ENCODE peak calls at places on chromosome 2, in four cellular contexts. Q is GM23338, G is tibial nerve, H is body of pancreas. K is an unnamed sample.

GRCh38 chr2:3768960-3769765 is 65.8 kb downstream of the DCDC2C start:
- DNase-seq in Q (no peak), G (no peak), H (no peak), K (no peak)

GRCh38 chr2:96506016-96506906 is 1.1 kb upstream of the NEURL3 start:
- DNase-seq in Q (no peak), G (no peak), H (no peak), K (no peak)

GRCh38 chr2:96325884-96326255 is 753 bp downstream of the ITPRIPL1 start:
- DNase-seq in Q (no peak), G (no peak), H (no peak), K (no peak)

GRCh38 chr2:237806334-237806733 is 7.8 kb downstream of the RBM44 start:
- DNase-seq in Q (no peak), G (no peak), H (no peak), K (no peak)

GRCh38 chr2:98763209-98763951 is 32.4 kb upstream of the MGAT4A start:
- DNase-seq in Q (no peak), G (no peak), H (no peak), K (no peak)

GRCh38 chr2:109277414-109277813 is 148.4 kb downstream of the SH3RF3 start:
- DNase-seq in Q (no peak), G (no peak), H (no peak), K (no peak)

GRCh38 chr2:26583381-26583911 is 57.7 kb downstream of the CIB4 start:
- DNase-seq in Q (no peak), G (no peak), H (no peak), K (no peak)

GRCh38 chr2:32963941-32964340 is 17.2 kb downstream of the LTBP1 start:
- DNase-seq in Q (no peak), G (no peak), H (no peak), K (no peak)

GRCh38 chr2:234606906-234607305 is 110.0 kb upstream of the ARL4C start:
- DNase-seq in Q (no peak), G (no peak), H (no peak), K (no peak)

GRCh38 chr2:167928434-167928833 is 319.0 kb downstream of the STK39 start:
- DNase-seq in Q (peak; percentile 45), G (no peak), H (no peak), K (no peak)

GRCh38 chr2:169716938-169717690 is 16.5 kb upstream of the KLHL23 start:
- DNase-seq in Q (no peak), G (no peak), H (no peak), K (no peak)

GRCh38 chr2:86747708-86748627 is 27.9 kb downstream of the RMND5A start:
- DNase-seq in Q (peak; percentile 81), G (no peak), H (no peak), K (no peak)

GRCh38 chr2:85838181-85838580 is 50.6 kb downstream of the ST3GAL5 start:
- DNase-seq in Q (peak; percentile 79), G (no peak), H (no peak), K (no peak)

GRCh38 chr2:215404357-215404719 is 31.5 kb downstream of the FN1 start:
- DNase-seq in Q (no peak), G (no peak), H (no peak), K (no peak)

GRCh38 chr2:152847067-152847466 is 128.6 kb downstream of the ARL6IP6 start:
- DNase-seq in Q (no peak), G (no peak), H (no peak), K (no peak)

GRCh38 chr2:29063056-29063455 is 11.3 kb downstream of the PCARE start:
- DNase-seq in Q (no peak), G (peak; percentile 21), H (peak; percentile 63), K (peak; percentile 48)

GRCh38 chr2:45696708-45697107 is 45.2 kb downstream of the PRKCE start:
- DNase-seq in Q (no peak), G (no peak), H (no peak), K (no peak)

GRCh38 chr2:130835766-130836015 is 1.0 kb upstream of the ARHGEF4 start:
- DNase-seq in Q (no peak), G (no peak), H (no peak), K (no peak)

GRCh38 chr2:215572341-215572848 is 136.5 kb upstream of the FN1 start:
- DNase-seq in Q (no peak), G (no peak), H (no peak), K (no peak)

GRCh38 chr2:72011791-72012190 is 135.9 kb downstream of the CYP26B1 start:
- DNase-seq in Q (no peak), G (no peak), H (no peak), K (no peak)

GRCh38 chr2:2333076-2333475 is 2.0 kb upstream of the MYT1L start:
- DNase-seq in Q (no peak), G (no peak), H (no peak), K (no peak)

GRCh38 chr2:85376291-85377065 is 21.9 kb downstream of the ELMOD3 start:
- DNase-seq in Q (no peak), G (no peak), H (no peak), K (no peak)

GRCh38 chr2:163834221-163834620 is 98.4 kb upstream of the FIGN start:
- DNase-seq in Q (no peak), G (no peak), H (no peak), K (no peak)

GRCh38 chr2:46446871-46447568 is 32.3 kb upstream of the TMEM247 start:
- DNase-seq in Q (no peak), G (no peak), H (no peak), K (no peak)

GRCh38 chr2:134167015-134167414 is 86.9 kb upstream of the MGAT5 start:
- DNase-seq in Q (no peak), G (no peak), H (no peak), K (no peak)

GRCh38 chr2:134170269-134170668 is 83.6 kb upstream of the MGAT5 start:
- DNase-seq in Q (no peak), G (no peak), H (no peak), K (no peak)

GRCh38 chr2:134169788-134170187 is 84.1 kb upstream of the MGAT5 start:
- DNase-seq in Q (no peak), G (no peak), H (no peak), K (no peak)

GRCh38 chr2:134173338-134174016 is 80.4 kb upstream of the MGAT5 start:
- DNase-seq in Q (no peak), G (no peak), H (no peak), K (peak; percentile 54)

DNA sequence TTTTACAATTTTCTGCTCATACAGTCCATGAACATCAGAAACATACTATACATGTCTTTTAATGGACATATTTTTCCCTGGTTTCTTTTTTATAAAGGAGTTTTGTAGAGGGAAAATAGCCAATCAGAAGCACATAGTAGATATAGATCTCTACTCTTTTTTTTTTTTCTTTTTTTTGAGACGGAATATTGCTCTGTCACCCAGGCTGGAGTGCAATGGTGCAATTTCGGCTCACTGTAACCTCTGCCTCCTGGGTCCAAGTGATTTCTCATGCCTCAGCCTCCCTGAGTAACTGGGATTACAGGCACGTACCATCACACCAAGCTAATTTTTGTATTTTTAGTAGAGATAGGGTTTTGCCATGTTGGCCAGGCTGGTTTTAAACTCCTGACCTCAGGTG is 83.2 kb upstream of the MGAT5 start:
- DNase-seq in Q (no peak), G (no peak), H (no peak), K (no peak)
- H3K4me1 ChIP-seq in Q (peaks cover 15% of the 10 kb centered on the region), G (no peaks in the 10 kb centered on the region), H (peaks cover 26% of the 10 kb centered on the region), K (peaks cover 52% of the 10 kb centered on the region)

DNA sequence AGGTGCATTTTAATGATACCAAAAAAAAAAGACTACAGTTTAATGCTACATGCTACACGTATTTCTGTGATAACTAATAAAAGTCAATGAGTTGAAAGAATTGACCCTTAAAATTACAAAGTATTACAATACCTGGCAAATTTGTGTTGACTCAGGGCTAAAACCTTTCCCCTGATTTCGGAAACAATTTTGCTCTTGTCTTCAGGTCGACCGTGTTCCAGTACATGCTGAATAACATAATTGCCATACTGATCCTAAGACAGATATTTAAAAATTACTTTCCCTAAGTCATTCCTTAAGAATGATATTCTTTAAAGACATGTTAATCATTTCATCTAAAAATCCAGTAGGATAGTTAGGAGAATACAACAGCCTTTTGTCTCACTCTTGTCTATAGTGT is 29.8 kb upstream of the SDC1 start:
- DNase-seq in Q (no peak), G (no peak), H (no peak), K (no peak)
- H3K36me3 ChIP-seq in Q (peaks cover 52% of the 10 kb centered on the region), G (peaks cover 26% of the 10 kb centered on the region), H (peaks cover 34% of the 10 kb centered on the region), K (peaks cover 90% of the 10 kb centered on the region)

DNA sequence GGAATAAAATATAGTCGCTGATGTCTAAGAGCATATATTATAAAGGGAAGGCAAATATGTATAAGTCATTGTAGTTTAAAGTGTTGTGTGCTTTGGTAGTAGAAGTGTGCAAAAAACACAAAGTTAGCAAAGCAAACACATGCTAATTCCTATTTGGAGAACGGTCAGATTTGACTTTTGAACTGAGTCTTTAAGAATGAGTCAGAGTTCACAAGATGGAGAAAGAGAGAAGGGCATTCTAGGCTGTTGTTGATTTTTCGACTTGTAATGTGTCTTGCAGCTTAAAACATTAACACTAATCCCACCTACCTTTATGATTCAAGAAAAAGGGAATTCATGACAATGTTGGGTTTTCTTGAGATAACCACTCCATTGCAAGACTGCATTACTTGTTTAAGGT is 98.1 kb downstream of the CRIM1 start:
- DNase-seq in Q (no peak), G (no peak), H (no peak), K (no peak)
- H3K4me1 ChIP-seq in Q (peaks cover 42% of the 10 kb centered on the region), G (no peaks in the 10 kb centered on the region), H (peaks cover 5% of the 10 kb centered on the region), K (no peaks in the 10 kb centered on the region)

DNA sequence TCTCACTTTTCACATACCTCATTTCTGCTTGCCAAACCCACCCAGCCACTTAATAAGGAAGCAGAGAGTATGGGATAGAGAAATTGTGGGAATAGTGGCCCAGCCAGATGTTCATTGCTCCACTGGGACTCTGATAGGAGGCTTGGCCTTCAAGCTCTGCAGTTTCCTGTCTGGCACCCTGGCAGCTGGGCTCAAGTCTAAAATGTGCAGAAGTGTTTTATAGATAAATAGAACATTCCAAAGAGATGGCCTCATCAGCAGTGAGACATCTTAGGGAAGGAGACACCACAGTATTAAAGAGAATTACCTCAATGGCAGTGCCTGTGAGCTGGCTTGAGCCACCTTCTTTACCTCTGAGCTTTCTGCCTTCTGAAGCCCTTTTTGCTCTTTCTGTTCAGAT is 24.7 kb downstream of the COPS7B start:
- DNase-seq in Q (no peak), G (no peak), H (no peak), K (no peak)
- H3K36me3 ChIP-seq in Q (peaks cover 16% of the 10 kb centered on the region), G (peaks cover 14% of the 10 kb centered on the region), H (peaks cover 12% of the 10 kb centered on the region), K (peaks cover 77% of the 10 kb centered on the region)

K was measured in stomach.